ENCODE peak calls at places on chromosomes 12 and 14, in four cellular contexts. A, I, H and U are unnamed samples.
A peak's percentile ranks its signal among the peaks of the same experiment; 100 is the strongest.

GRCh38 chr14:30751646-30752416 is 122.5 kb upstream of the COCH start:
- DNase-seq in H (no peak), A (no peak), I (peak; percentile 9), U (no peak)

GRCh38 chr14:36996133-36996856 is 176.1 kb downstream of the SLC25A21 start:
- DNase-seq in H (no peak), A (peak; percentile 63), I (no peak), U (no peak)

GRCh38 chr12:104183443-104183842 is 32.1 kb upstream of the TXNRD1 start:
- DNase-seq in H (peak; percentile 80), A (no peak), I (no peak), U (no peak)

GRCh38 chr12:32034045-32034444 is 72.6 kb upstream of the BICD1 start:
- DNase-seq in H (no peak), I (no peak), A (no peak), U (no peak)

GRCh38 chr14:51938137-51938536 is 51.2 kb upstream of the RTRAF start:
- DNase-seq in I (no peak), A (no peak), H (no peak), U (no peak)

GRCh38 chr12:113467514-113468364 is 3.9 kb downstream of the LHX5 start:
- DNase-seq in A (no peak), I (no peak), H (no peak), U (peak; percentile 9)

GRCh38 chr14:61698216-61698980 is 3.1 kb downstream of the HIF1A start:
- DNase-seq in H (peak; percentile 19), A (no peak), I (no peak), U (no peak)

GRCh38 chr12:6605425-6606330 is 1.5 kb downstream of the CHD4 start:
- DNase-seq in H (no peak), I (peak; percentile 34), A (no peak), U (no peak)

GRCh38 chr12:69947922-69948321 is 122.9 kb downstream of the MYRFL start:
- DNase-seq in I (no peak), H (peak; percentile 14), A (no peak), U (no peak)

GRCh38 chr14:53054457-53054856 is 98.7 kb downstream of the DDHD1 start:
- DNase-seq in H (no peak), A (no peak), I (no peak), U (no peak)

GRCh38 chr12:39772708-39773665 is 153.4 kb upstream of the ABCD2 start:
- DNase-seq in A (no peak), I (no peak), H (no peak), U (no peak)

GRCh38 chr14:24362241-24362960 is 5.6 kb upstream of the NFATC4 start:
- DNase-seq in I (no peak), H (no peak), A (no peak), U (no peak)

GRCh38 chr12:240566-240965 is 22.1 kb downstream of the SLC6A13 start:
- DNase-seq in A (no peak), I (no peak), H (no peak), U (no peak)

GRCh38 chr12:76274699-76275098 is 73.5 kb downstream of the BBS10 start:
- DNase-seq in A (no peak), H (peak; percentile 56), I (peak; percentile 58), U (peak; percentile 33)

GRCh38 chr14:21455592-21455911 is 371 bp downstream of the CHD8 start:
- DNase-seq in H (no peak), A (no peak), I (no peak), U (no peak)

GRCh38 chr12:6688543-6688999 is 604 bp downstream of the ZNF384 start:
- DNase-seq in H (peak; percentile 32), I (peak; percentile 52), A (no peak), U (peak; percentile 48)

GRCh38 chr12:124713041-124713435 is 145.6 kb upstream of the NCOR2 start:
- DNase-seq in A (no peak), I (no peak), H (peak; percentile 68), U (no peak)

GRCh38 chr12:8779281-8779680 is 43.1 kb upstream of the A2ML1 start:
- DNase-seq in H (no peak), A (no peak), I (no peak), U (no peak)

GRCh38 chr12:68932701-68933563 is at the start of gene CPM:
- DNase-seq in H (peak; percentile 65), I (peak; percentile 87), A (no peak), U (peak; percentile 80)

GRCh38 chr14:67487937-67488893 is at the start of gene TMEM229B:
- DNase-seq in I (peak; percentile 82), H (peak; percentile 95), A (no peak), U (peak; percentile 78)

GRCh38 chr12:26471560-26471959 is 276.2 kb downstream of the SSPN start:
- DNase-seq in A (no peak), I (no peak), H (peak; percentile 99), U (no peak)

GRCh38 chr12:127690161-127690560 is 576.8 kb upstream of the TMEM132C start:
- DNase-seq in A (no peak), H (no peak), I (no peak), U (no peak)

GRCh38 chr12:122085571-122085970 is 7.0 kb downstream of the MLXIP start:
- DNase-seq in A (no peak), I (no peak), H (no peak), U (no peak)

GRCh38 chr14:61923348-61923747 is 161.1 kb downstream of the SNAPC1 start:
- DNase-seq in H (peak; percentile 7), I (no peak), A (no peak), U (no peak)

GRCh38 chr12:89544730-89545184 is 18.9 kb upstream of the POC1B start:
- DNase-seq in I (no peak), H (peak; percentile 88), A (no peak), U (no peak)

GRCh38 chr12:103423061-103423473 is 72.7 kb downstream of the C12orf42 start:
- DNase-seq in H (no peak), I (no peak), A (no peak), U (no peak)

GRCh38 chr12:53483225-53483978 is 15.9 kb downstream of the MAP3K12 start:
- DNase-seq in I (peak; percentile 32), H (no peak), A (no peak), U (no peak)

GRCh38 chr14:21049263-21049662 is 7.1 kb downstream of the RNASE7 start:
- DNase-seq in H (no peak), I (no peak), A (no peak), U (no peak)